ENCODE peak calls at places on chromosomes 16 and 17, in seven cellular contexts. One of them, this sample, is unnamed.

GRCh38 chr16:46895399-46896313 is 11.5 kb downstream of the GPT2 start:
- DNase-seq in GM23338: no peak
- DNase-seq in choroid plexus epithelial cell: no peak
- DNase-seq in WTC11: no peak
- DNase-seq in psoas muscle: no peak
- DNase-seq in glutamatergic neuron: no peak
- DNase-seq in AG10803: no peak
- DNase-seq in this sample: no peak

GRCh38 chr16:62033065-62033464 is 3.2 kb downstream of the CDH8 start:
- DNase-seq in GM23338: no peak
- DNase-seq in choroid plexus epithelial cell: no peak
- DNase-seq in WTC11: no peak
- DNase-seq in psoas muscle: no peak
- DNase-seq in glutamatergic neuron: no peak
- DNase-seq in AG10803: no peak
- DNase-seq in this sample: no peak

GRCh38 chr17:61410100-61410551 is 10.5 kb downstream of the TBX2 start:
- DNase-seq in GM23338: no peak
- DNase-seq in choroid plexus epithelial cell: no peak
- DNase-seq in WTC11: no peak
- DNase-seq in psoas muscle: peak
- DNase-seq in glutamatergic neuron: peak
- DNase-seq in AG10803: no peak
- DNase-seq in this sample: no peak

GRCh38 chr17:76092526-76093413 is 10.8 kb downstream of the EXOC7 start:
- DNase-seq in GM23338: no peak
- DNase-seq in choroid plexus epithelial cell: no peak
- DNase-seq in WTC11: no peak
- DNase-seq in psoas muscle: no peak
- DNase-seq in glutamatergic neuron: no peak
- DNase-seq in AG10803: no peak
- DNase-seq in this sample: no peak

GRCh38 chr16:2980227-2981176 is at the start of gene PKMYT1:
- DNase-seq in GM23338: peak
- DNase-seq in choroid plexus epithelial cell: peak
- DNase-seq in WTC11: peak
- DNase-seq in psoas muscle: peak
- DNase-seq in glutamatergic neuron: peak
- DNase-seq in AG10803: peak
- DNase-seq in this sample: peak

GRCh38 chr16:88339926-88340754 is 42.6 kb upstream of the ZNF469 start:
- DNase-seq in GM23338: no peak
- DNase-seq in choroid plexus epithelial cell: no peak
- DNase-seq in WTC11: no peak
- DNase-seq in psoas muscle: peak
- DNase-seq in glutamatergic neuron: no peak
- DNase-seq in AG10803: no peak
- DNase-seq in this sample: no peak

GRCh38 chr17:74288785-74289184 is 14.8 kb downstream of the DNAI2 start:
- DNase-seq in GM23338: no peak
- DNase-seq in choroid plexus epithelial cell: no peak
- DNase-seq in WTC11: no peak
- DNase-seq in psoas muscle: no peak
- DNase-seq in glutamatergic neuron: no peak
- DNase-seq in AG10803: no peak
- DNase-seq in this sample: no peak

GRCh38 chr17:3968886-3969524 is 4.8 kb upstream of the ATP2A3 start:
- DNase-seq in GM23338: no peak
- DNase-seq in choroid plexus epithelial cell: no peak
- DNase-seq in WTC11: no peak
- DNase-seq in psoas muscle: no peak
- DNase-seq in glutamatergic neuron: no peak
- DNase-seq in AG10803: no peak
- DNase-seq in this sample: no peak

GRCh38 chr16:27461483-27462171 is 59.7 kb downstream of the IL21R start:
- DNase-seq in GM23338: no peak
- DNase-seq in choroid plexus epithelial cell: peak
- DNase-seq in WTC11: no peak
- DNase-seq in psoas muscle: peak
- DNase-seq in glutamatergic neuron: no peak
- DNase-seq in AG10803: no peak
- DNase-seq in this sample: no peak

GRCh38 chr17:32461853-32462617 is 17.7 kb downstream of the PSMD11 start:
- DNase-seq in GM23338: peak
- DNase-seq in choroid plexus epithelial cell: peak
- DNase-seq in WTC11: peak
- DNase-seq in psoas muscle: no peak
- DNase-seq in glutamatergic neuron: peak
- DNase-seq in AG10803: peak
- DNase-seq in this sample: peak

GRCh38 chr16:21622545-21622944 is 23.2 kb downstream of the METTL9 start:
- DNase-seq in GM23338: no peak
- DNase-seq in choroid plexus epithelial cell: no peak
- DNase-seq in WTC11: no peak
- DNase-seq in psoas muscle: no peak
- DNase-seq in glutamatergic neuron: no peak
- DNase-seq in AG10803: no peak
- DNase-seq in this sample: no peak

GRCh38 chr17:40349477-40350409 is 14.8 kb downstream of the GJD3 start:
- DNase-seq in GM23338: no peak
- DNase-seq in choroid plexus epithelial cell: no peak
- DNase-seq in WTC11: no peak
- DNase-seq in psoas muscle: peak
- DNase-seq in glutamatergic neuron: peak
- DNase-seq in AG10803: no peak
- DNase-seq in this sample: no peak

GRCh38 chr16:64545769-64546168 is 576.1 kb downstream of the CDH11 start:
- DNase-seq in GM23338: no peak
- DNase-seq in choroid plexus epithelial cell: peak
- DNase-seq in WTC11: no peak
- DNase-seq in psoas muscle: no peak
- DNase-seq in glutamatergic neuron: no peak
- DNase-seq in AG10803: no peak
- DNase-seq in this sample: no peak

GRCh38 chr17:1153795-1154546 is 25.8 kb downstream of the ABR start:
- DNase-seq in GM23338: peak
- DNase-seq in choroid plexus epithelial cell: peak
- DNase-seq in WTC11: peak
- DNase-seq in psoas muscle: peak
- DNase-seq in glutamatergic neuron: peak
- DNase-seq in AG10803: peak
- DNase-seq in this sample: no peak

GRCh38 chr17:10149573-10150399 is 48.6 kb downstream of the GAS7 start:
- DNase-seq in GM23338: no peak
- DNase-seq in choroid plexus epithelial cell: peak
- DNase-seq in WTC11: no peak
- DNase-seq in psoas muscle: no peak
- DNase-seq in glutamatergic neuron: no peak
- DNase-seq in AG10803: peak
- DNase-seq in this sample: peak

GRCh38 chr16:84841787-84842300 is 22.1 kb downstream of the CRISPLD2 start:
- DNase-seq in GM23338: peak
- DNase-seq in choroid plexus epithelial cell: no peak
- DNase-seq in WTC11: peak
- DNase-seq in psoas muscle: peak
- DNase-seq in glutamatergic neuron: no peak
- DNase-seq in AG10803: no peak
- DNase-seq in this sample: peak

GRCh38 chr16:81521141-81521626 is 76.6 kb downstream of the CMIP start:
- DNase-seq in GM23338: no peak
- DNase-seq in choroid plexus epithelial cell: no peak
- DNase-seq in WTC11: no peak
- DNase-seq in psoas muscle: peak
- DNase-seq in glutamatergic neuron: peak
- DNase-seq in AG10803: no peak
- DNase-seq in this sample: no peak

GRCh38 chr17:39699818-39700147 is at the start of gene ERBB2:
- DNase-seq in GM23338: peak
- DNase-seq in choroid plexus epithelial cell: peak
- DNase-seq in WTC11: peak
- DNase-seq in psoas muscle: peak
- DNase-seq in glutamatergic neuron: no peak
- DNase-seq in AG10803: peak
- DNase-seq in this sample: peak

GRCh38 chr16:22360963-22361659 is 13.3 kb downstream of the CDR2 start:
- DNase-seq in GM23338: no peak
- DNase-seq in choroid plexus epithelial cell: no peak
- DNase-seq in WTC11: no peak
- DNase-seq in psoas muscle: no peak
- DNase-seq in glutamatergic neuron: no peak
- DNase-seq in AG10803: no peak
- DNase-seq in this sample: no peak

GRCh38 chr17:32120086-32120485 is 22.2 kb upstream of the RHOT1 start:
- DNase-seq in GM23338: no peak
- DNase-seq in choroid plexus epithelial cell: no peak
- DNase-seq in WTC11: no peak
- DNase-seq in psoas muscle: no peak
- DNase-seq in glutamatergic neuron: no peak
- DNase-seq in AG10803: no peak
- DNase-seq in this sample: no peak

GRCh38 chr17:63086483-63087185 is 120.6 kb downstream of the TANC2 start:
- DNase-seq in GM23338: no peak
- DNase-seq in choroid plexus epithelial cell: no peak
- DNase-seq in WTC11: no peak
- DNase-seq in psoas muscle: no peak
- DNase-seq in glutamatergic neuron: no peak
- DNase-seq in AG10803: no peak
- DNase-seq in this sample: no peak

DNA sequence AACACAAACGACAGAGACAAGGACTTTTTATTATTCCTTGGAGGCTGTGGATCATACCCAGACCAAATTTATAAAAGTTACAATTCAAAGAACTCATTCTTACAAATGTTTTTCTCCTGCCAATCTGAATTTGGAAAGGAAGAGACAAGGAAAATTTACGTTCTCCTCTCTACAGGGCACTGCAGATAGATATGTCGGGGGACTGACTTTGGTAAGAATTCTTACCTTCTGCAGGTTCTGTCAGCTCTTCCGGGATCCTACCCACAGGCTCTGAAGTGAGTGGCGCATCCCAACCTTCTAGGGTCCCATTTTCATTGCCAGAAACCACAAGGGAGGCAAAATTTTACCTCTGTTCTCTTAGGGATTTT is 2.2 kb upstream of the SLFN12L start:
- DNase-seq in GM23338: peak
- DNase-seq in choroid plexus epithelial cell: no peak
- DNase-seq in WTC11: no peak
- DNase-seq in psoas muscle: no peak
- DNase-seq in glutamatergic neuron: no peak
- DNase-seq in AG10803: no peak
- DNase-seq in this sample: no peak
- TF ChIP-seq CTCF in GM23338: no peak
- TF ChIP-seq CTCF in choroid plexus epithelial cell: no peak
- TF ChIP-seq CTCF in WTC11: no peak
- TF ChIP-seq CTCF in psoas muscle: no peak
- TF ChIP-seq CTCF in glutamatergic neuron: peak
- TF ChIP-seq CTCF in AG10803: no peak
- TF ChIP-seq CTCF in this sample: peak

DNA sequence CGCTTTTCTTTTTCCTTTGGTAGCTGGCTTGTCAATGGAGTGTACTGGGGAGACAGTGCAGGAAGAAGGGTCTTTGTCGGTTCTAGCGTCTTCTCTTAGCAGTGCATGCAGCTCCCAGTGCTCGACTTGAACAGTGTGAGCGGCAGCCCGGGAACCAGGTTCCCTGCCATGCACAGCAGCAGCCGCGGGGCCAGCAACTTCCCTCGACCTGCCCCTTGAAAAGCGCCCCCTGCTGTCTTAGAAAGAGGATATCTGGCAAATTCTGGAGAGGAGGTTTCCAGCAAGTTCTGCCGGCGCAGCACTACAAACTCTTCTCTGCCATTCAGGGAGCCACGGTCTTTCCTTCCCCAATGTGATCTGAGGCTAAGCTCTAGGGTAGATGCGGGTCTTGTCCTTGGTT is 451.5 kb downstream of the PMP22 start:
- DNase-seq in GM23338: peak
- DNase-seq in choroid plexus epithelial cell: peak
- DNase-seq in WTC11: peak
- DNase-seq in psoas muscle: peak
- DNase-seq in glutamatergic neuron: peak
- DNase-seq in AG10803: no peak
- DNase-seq in this sample: no peak
- TF ChIP-seq CTCF in GM23338: peak
- TF ChIP-seq CTCF in choroid plexus epithelial cell: peak
- TF ChIP-seq CTCF in WTC11: peak
- TF ChIP-seq CTCF in psoas muscle: no peak
- TF ChIP-seq CTCF in glutamatergic neuron: peak
- TF ChIP-seq CTCF in AG10803: peak
- TF ChIP-seq CTCF in this sample: no peak

DNA sequence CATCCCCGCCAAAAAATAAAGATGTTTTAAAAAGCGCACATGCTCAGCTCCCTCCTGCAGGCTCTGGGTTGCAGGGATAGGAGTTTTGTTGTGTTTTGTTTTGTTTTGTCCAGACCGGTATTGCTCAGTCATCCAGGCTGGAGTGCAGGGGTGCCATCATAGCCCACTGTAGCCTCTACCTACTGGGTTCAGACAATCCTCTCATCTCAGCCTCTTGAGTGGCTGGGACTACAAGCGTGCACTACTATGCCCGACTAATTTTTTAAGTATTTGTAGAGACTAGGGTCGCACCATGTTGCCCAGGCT is 661 bp downstream of the WWOX start:
- DNase-seq in GM23338: no peak
- DNase-seq in choroid plexus epithelial cell: no peak
- DNase-seq in WTC11: no peak
- DNase-seq in psoas muscle: no peak
- DNase-seq in glutamatergic neuron: no peak
- DNase-seq in AG10803: no peak
- DNase-seq in this sample: no peak
- TF ChIP-seq CTCF in GM23338: no peak
- TF ChIP-seq CTCF in choroid plexus epithelial cell: no peak
- TF ChIP-seq CTCF in WTC11: no peak
- TF ChIP-seq CTCF in psoas muscle: no peak
- TF ChIP-seq CTCF in glutamatergic neuron: peak
- TF ChIP-seq CTCF in AG10803: no peak
- TF ChIP-seq CTCF in this sample: no peak

DNA sequence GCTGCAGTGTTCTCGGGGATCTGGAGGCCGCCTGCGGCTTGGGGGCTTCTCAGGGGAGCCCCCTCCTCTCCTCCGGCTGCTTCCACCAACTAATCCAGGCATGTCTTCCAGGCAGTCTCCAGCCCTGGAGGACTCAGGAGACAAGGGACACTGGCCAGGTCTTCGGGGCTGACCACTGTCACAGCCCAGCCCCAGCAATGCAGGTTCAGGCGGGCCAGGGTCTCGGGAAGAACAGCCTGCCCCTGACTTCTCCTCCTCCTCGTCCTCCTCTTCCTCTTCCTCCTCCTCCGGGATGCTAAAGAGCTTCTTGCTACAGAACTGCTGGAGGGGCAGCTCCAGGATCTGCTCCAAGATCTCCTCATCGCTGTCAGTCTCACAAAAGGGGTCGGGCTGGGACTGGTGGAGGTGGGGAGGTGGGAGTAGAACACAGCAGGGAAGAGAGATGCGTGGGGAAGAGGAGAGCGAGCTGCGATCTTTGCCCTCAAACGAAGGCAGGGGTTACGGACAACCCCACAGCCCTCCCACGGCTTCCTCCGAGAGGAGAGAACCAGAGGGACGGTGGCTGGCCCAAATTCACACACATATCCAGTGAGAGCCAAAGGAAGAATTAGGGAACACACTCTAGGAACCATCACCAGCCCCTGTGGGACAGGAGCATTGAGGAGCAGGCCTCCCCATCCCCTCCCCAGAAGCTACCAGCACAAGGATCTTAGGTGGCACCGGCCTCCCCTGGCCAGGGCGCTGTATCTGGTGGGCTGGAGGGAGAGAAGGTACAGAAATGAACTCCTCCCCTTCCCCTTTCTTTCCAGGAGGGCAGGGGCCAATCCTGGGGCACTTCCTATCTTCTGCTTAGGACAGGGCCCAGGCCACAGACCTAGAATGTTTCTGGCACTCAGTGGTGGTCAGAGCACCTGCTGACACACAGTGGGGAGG is 19.3 kb downstream of the TSPOAP1 start:
- DNase-seq in GM23338: no peak
- DNase-seq in choroid plexus epithelial cell: no peak
- DNase-seq in WTC11: no peak
- DNase-seq in psoas muscle: no peak
- DNase-seq in glutamatergic neuron: peak
- DNase-seq in AG10803: no peak
- DNase-seq in this sample: no peak
- TF ChIP-seq CTCF in GM23338: no peak
- TF ChIP-seq CTCF in choroid plexus epithelial cell: no peak
- TF ChIP-seq CTCF in WTC11: no peak
- TF ChIP-seq CTCF in psoas muscle: no peak
- TF ChIP-seq CTCF in glutamatergic neuron: no peak
- TF ChIP-seq CTCF in AG10803: no peak
- TF ChIP-seq CTCF in this sample: no peak

This sample was measured in Calu3.